ENCODE peak calls at places on chromosome 2, in eight cellular contexts. R is cardiac muscle cell, L is WERI-Rb-1, W is GM23248, H is fibroblast of lung, F is kidney epithelial cell, O is OCI-LY7, Q is mammary epithelial cell. S is an unnamed sample.

GRCh38 chr2:162071016-162071415 is 3.0 kb downstream of the DPP4 start:
- DNase-seq in R (peak), F (no peak), O (no peak), H (peak), L (no peak), W (no peak), Q (no peak), S (no peak)

GRCh38 chr2:29066271-29066860 is 8.0 kb downstream of the PCARE start:
- DNase-seq in O (no peak), Q (peak), W (peak), H (peak), L (no peak), R (peak), F (no peak), S (no peak)

GRCh38 chr2:146323564-146323963 is 1521.3 kb upstream of the ACVR2A start:
- DNase-seq in O (no peak), F (no peak), L (no peak), R (no peak), H (peak), W (peak), Q (no peak), S (no peak)

GRCh38 chr2:97728091-97728596 is 14.8 kb downstream of the ZAP70 start:
- DNase-seq in L (peak), W (peak), F (no peak), O (no peak), H (no peak), Q (peak), R (peak), S (no peak)

GRCh38 chr2:202376460-202377307 is 557 bp downstream of the BMPR2 start:
- DNase-seq in R (peak), W (peak), F (no peak), O (peak), L (peak), Q (peak), H (no peak), S (peak)

GRCh38 chr2:16109821-16110310 is 169.5 kb downstream of the MYCN start:
- DNase-seq in W (no peak), R (no peak), F (no peak), L (no peak), O (no peak), H (no peak), Q (no peak), S (no peak)

GRCh38 chr2:150480971-150481830 is 6.3 kb downstream of the RND3 start:
- DNase-seq in Q (peak), W (no peak), H (no peak), L (no peak), O (no peak), R (no peak), F (no peak), S (no peak)

GRCh38 chr2:119208791-119209203 is 14.8 kb upstream of the STEAP3 start:
- DNase-seq in L (no peak), O (no peak), W (no peak), Q (peak), F (peak), H (peak), R (no peak), S (no peak)

GRCh38 chr2:133248264-133248663 is 320.0 kb downstream of the NCKAP5 start:
- DNase-seq in F (no peak), L (no peak), R (no peak), W (no peak), O (no peak), Q (no peak), H (no peak), S (no peak)

GRCh38 chr2:149747456-149747855 is 159.9 kb upstream of the MMADHC start:
- DNase-seq in W (no peak), Q (no peak), F (no peak), O (no peak), R (peak), H (peak), L (no peak), S (no peak)

GRCh38 chr2:97005353-97005752 is 19.0 kb upstream of the FAM178B start:
- DNase-seq in H (no peak), O (peak), W (peak), Q (no peak), R (peak), L (no peak), F (no peak), S (peak)

GRCh38 chr2:67057901-67058703 is 339.0 kb upstream of the ETAA1 start:
- DNase-seq in H (no peak), L (no peak), R (peak), F (no peak), W (peak), Q (peak), O (no peak), S (no peak)

GRCh38 chr2:236833501-236834186 is 252.0 kb upstream of the COPS8 start:
- DNase-seq in O (no peak), R (peak), F (peak), Q (peak), W (peak), H (peak), L (no peak), S (no peak)

GRCh38 chr2:13650586-13651180 is 933.9 kb downstream of the TRIB2 start:
- DNase-seq in F (no peak), W (peak), O (peak), L (peak), R (no peak), Q (no peak), H (no peak), S (no peak)

GRCh38 chr2:13289310-13289709 is 572.6 kb downstream of the TRIB2 start:
- DNase-seq in Q (no peak), O (no peak), L (no peak), F (no peak), H (no peak), W (no peak), R (no peak), S (no peak)

GRCh38 chr2:63047534-63048281 is 2.9 kb upstream of the OTX1 start:
- DNase-seq in R (no peak), F (no peak), O (no peak), W (no peak), H (no peak), L (peak), Q (no peak), S (no peak)

GRCh38 chr2:99424391-99424790 is 65.4 kb downstream of the REV1 start:
- DNase-seq in Q (no peak), O (no peak), W (no peak), R (no peak), F (no peak), L (no peak), H (no peak), S (no peak)

GRCh38 chr2:26432856-26433255 is 31.1 kb downstream of the DRC1 start:
- DNase-seq in H (peak), L (no peak), R (no peak), F (no peak), O (no peak), W (peak), Q (no peak), S (no peak)

GRCh38 chr2:30588891-30589495 is 141.9 kb downstream of the LCLAT1 start:
- DNase-seq in H (peak), W (no peak), O (no peak), L (no peak), F (no peak), R (no peak), Q (no peak), S (no peak)

GRCh38 chr2:96819101-96819875 is 3.2 kb downstream of the CNNM3 start:
- DNase-seq in R (no peak), H (no peak), Q (no peak), F (no peak), W (no peak), O (no peak), L (no peak), S (no peak)

GRCh38 chr2:112777036-112777435 is 7.3 kb downstream of the IL1A start:
- DNase-seq in H (no peak), R (no peak), L (no peak), O (no peak), Q (peak), F (no peak), W (no peak), S (no peak)

GRCh38 chr2:37846207-37846606 is 78.9 kb upstream of the RMDN2 start:
- DNase-seq in R (no peak), F (no peak), H (no peak), O (no peak), L (no peak), Q (no peak), W (no peak), S (no peak)

GRCh38 chr2:188414869-188415753 is 123.4 kb downstream of the GULP1 start:
- DNase-seq in O (no peak), Q (no peak), R (peak), W (peak), H (peak), L (no peak), F (no peak), S (no peak)

GRCh38 chr2:222293660-222294630 is 4.9 kb downstream of the PAX3 start:
- DNase-seq in F (no peak), W (no peak), R (no peak), O (no peak), H (no peak), L (no peak), Q (no peak), S (no peak)

GRCh38 chr2:13193900-13194299 is 477.2 kb downstream of the TRIB2 start:
- DNase-seq in W (peak), R (peak), O (peak), H (peak), L (peak), F (peak), Q (peak), S (peak)

GRCh38 chr2:105104208-105104731 is 66.4 kb downstream of the MRPS9 start:
- DNase-seq in O (no peak), W (peak), Q (peak), F (peak), H (peak), L (no peak), R (peak), S (no peak)

GRCh38 chr2:48900321-48901014 is 144.9 kb upstream of the LHCGR start:
- DNase-seq in W (peak), R (no peak), Q (no peak), F (no peak), L (peak), H (peak), O (no peak), S (no peak)

GRCh38 chr2:39631715-39632114 is 34.0 kb upstream of the TMEM178A start:
- DNase-seq in F (peak), O (no peak), Q (peak), W (peak), H (peak), L (no peak), R (peak), S (no peak)

GRCh38 chr2:176126929-176127768 is 2.4 kb upstream of the HOXD8 start:
- DNase-seq in R (peak), W (peak), O (peak), F (no peak), L (no peak), H (peak), Q (no peak), S (peak)

DNA sequence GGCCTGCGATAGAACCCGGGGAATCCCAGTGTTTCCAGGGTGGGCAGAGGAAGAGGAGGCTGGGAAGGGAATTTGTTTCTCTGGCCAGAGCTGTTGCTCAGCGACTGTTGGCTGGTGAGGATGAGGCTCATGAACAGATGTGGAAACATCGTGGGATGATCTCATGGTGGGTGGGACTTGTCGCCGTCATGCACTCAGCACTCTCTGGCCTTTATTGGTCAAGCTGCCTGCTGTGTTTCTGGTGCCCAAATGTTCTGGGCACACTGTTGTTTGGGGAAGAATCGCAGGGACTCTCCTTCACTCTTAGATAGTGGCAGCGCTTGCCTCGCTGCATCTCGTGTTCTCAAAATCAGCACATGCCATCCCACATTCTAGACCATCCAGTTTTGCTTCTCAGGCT is 145.5 kb downstream of the AGAP1 start:
- DNase-seq in F (peak), O (no peak), H (peak), W (peak), L (no peak), R (peak), Q (peak), S (no peak)
- H3K4me3 ChIP-seq in F (no peak), O (no peak), H (no peak), W (no peak), L (no peak), R (no peak), Q (no peak), S (no peak)

GRCh38 chr2:217386041-217386440 is 526.2 kb upstream of the TNP1 start:
- DNase-seq in L (no peak), R (no peak), W (no peak), O (no peak), H (no peak), F (no peak), Q (no peak), S (no peak)
- H3K4me3 ChIP-seq in L (no peak), R (no peak), W (no peak), O (no peak), H (no peak), F (no peak), Q (no peak), S (no peak)

GRCh38 chr2:169735623-169736022 is 2.0 kb downstream of the KLHL23 start:
- DNase-seq in L (no peak), R (no peak), O (no peak), F (no peak), W (no peak), Q (no peak), H (no peak), S (no peak)
- H3K4me3 ChIP-seq in L (peak), R (no peak), O (no peak), F (no peak), W (no peak), Q (no peak), H (no peak), S (no peak)

GRCh38 chr2:108364676-108365297 is 13.0 kb upstream of the SULT1C4 start:
- DNase-seq in H (peak), R (peak), O (no peak), F (no peak), Q (peak), L (no peak), W (no peak), S (no peak)
- H3K4me3 ChIP-seq in H (no peak), R (no peak), O (no peak), F (no peak), Q (no peak), L (no peak), W (no peak), S (no peak)

GRCh38 chr2:46547223-46548102 is 68.1 kb downstream of the TMEM247 start:
- DNase-seq in Q (no peak), H (no peak), F (no peak), R (no peak), L (peak), W (no peak), O (no peak), S (no peak)

GRCh38 chr2:46549159-46549902 is 70.0 kb downstream of the TMEM247 start:
- DNase-seq in H (no peak), O (no peak), Q (no peak), W (no peak), L (no peak), R (no peak), F (no peak), S (peak)

GRCh38 chr2:46550686-46551404 is 71.5 kb downstream of the TMEM247 start:
- DNase-seq in R (no peak), F (no peak), Q (no peak), H (no peak), W (no peak), O (no peak), L (no peak), S (no peak)

GRCh38 chr2:46548103-46548486 is 68.7 kb downstream of the TMEM247 start:
- DNase-seq in R (no peak), Q (no peak), F (no peak), L (no peak), H (no peak), W (no peak), O (no peak), S (no peak)

DNA sequence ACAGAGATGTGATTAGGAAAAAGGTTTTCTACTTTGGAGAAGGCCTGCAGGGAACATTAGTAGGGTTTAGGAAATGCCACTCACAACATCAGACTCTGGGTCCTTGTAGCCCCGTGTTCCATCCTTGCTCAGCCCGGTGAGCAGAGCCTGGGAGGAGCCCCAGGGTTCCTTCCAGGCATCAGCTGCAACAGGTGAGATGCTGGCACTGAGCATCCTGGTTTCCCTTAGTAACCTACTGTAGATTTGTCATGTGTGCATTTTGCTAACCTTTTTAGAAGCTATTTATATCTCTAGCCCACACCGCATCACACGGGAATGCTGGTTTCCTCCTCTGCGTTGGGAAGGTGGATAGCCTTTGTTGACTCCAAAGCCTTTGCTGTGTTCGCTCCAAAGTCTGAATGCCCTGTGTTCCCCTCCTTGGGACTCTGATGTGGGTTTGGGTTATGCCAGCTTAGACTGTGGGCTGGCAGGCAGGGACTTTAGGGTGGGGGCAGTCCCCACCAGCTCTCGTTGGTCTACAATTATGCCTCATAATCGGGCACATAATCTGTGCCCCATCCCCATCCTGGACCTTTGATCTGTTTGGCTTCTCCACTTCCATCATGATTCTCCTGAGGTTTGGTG is 69.3 kb downstream of the TMEM247 start:
- DNase-seq in F (no peak), O (no peak), W (no peak), R (no peak), Q (no peak), H (no peak), L (no peak), S (peak)
- H3K4me3 ChIP-seq in F (no peak), O (peak), W (no peak), R (no peak), Q (no peak), H (no peak), L (no peak), S (peak)